ENCODE peak calls at places on chromosomes 2 and 18, in seven cellular contexts. P is HCT116, B is SK-N-SH, T is K562, A is GM12878, U is HepG2, Q is H1. V is an unnamed sample.

GRCh38 chr18:48791636-48792105 is 159.1 kb downstream of the SMAD7 start:
- DNase-seq in P (no peak), B (no peak), T (no peak), A (no peak), U (no peak), Q (no peak), V (no peak)

GRCh38 chr2:105327690-105328089 is 1.8 kb downstream of the TGFBRAP1 start:
- DNase-seq in P (no peak), B (no peak), T (no peak), A (no peak), U (no peak), Q (no peak), V (no peak)

GRCh38 chr2:218012306-218012705 is 9.5 kb upstream of the TNS1 start:
- DNase-seq in P (no peak), B (no peak), T (no peak), A (no peak), U (no peak), Q (no peak), V (no peak)

GRCh38 chr2:37619230-37619956 is 52.0 kb downstream of the CDC42EP3 start:
- DNase-seq in P (no peak), B (no peak), T (no peak), A (no peak), U (no peak), Q (no peak), V (no peak)

GRCh38 chr2:196435189-196435588 is 204.3 kb upstream of the CCDC150 start:
- DNase-seq in P (no peak), B (no peak), T (no peak), A (no peak), U (no peak), Q (no peak), V (no peak)

GRCh38 chr2:28610583-28611201 is 114.8 kb downstream of the PLB1 start:
- DNase-seq in P (peak), B (no peak), T (peak), A (no peak), U (peak), Q (no peak), V (no peak)

GRCh38 chr2:168024459-168024858 is 222.9 kb downstream of the STK39 start:
- DNase-seq in P (no peak), B (no peak), T (no peak), A (no peak), U (no peak), Q (no peak), V (no peak)

GRCh38 chr2:200397785-200398184 is 91.3 kb downstream of the SPATS2L start:
- DNase-seq in P (no peak), B (no peak), T (no peak), A (no peak), U (no peak), Q (no peak), V (no peak)

GRCh38 chr2:201500534-201500933 is 49.0 kb downstream of the STRADB start:
- DNase-seq in P (no peak), B (no peak), T (no peak), A (no peak), U (no peak), Q (no peak), V (no peak)

GRCh38 chr2:234884591-234884990 is 67.2 kb upstream of the SH3BP4 start:
- DNase-seq in P (no peak), B (no peak), T (no peak), A (no peak), U (no peak), Q (no peak), V (no peak)

GRCh38 chr2:170886391-170886790 is 42.7 kb upstream of the GORASP2 start:
- DNase-seq in P (no peak), B (no peak), T (no peak), A (no peak), U (no peak), Q (no peak), V (no peak)

GRCh38 chr2:234829074-234829455 is 122.8 kb upstream of the SH3BP4 start:
- DNase-seq in P (no peak), B (no peak), T (no peak), A (no peak), U (no peak), Q (no peak), V (no peak)

GRCh38 chr2:60565472-60565871 is 12.0 kb upstream of the BCL11A start:
- DNase-seq in P (peak), B (no peak), T (no peak), A (no peak), U (peak), Q (no peak), V (no peak)

GRCh38 chr18:28147674-28148171 is 29.2 kb downstream of the CDH2 start:
- DNase-seq in P (no peak), B (no peak), T (no peak), A (no peak), U (peak), Q (no peak), V (no peak)

GRCh38 chr18:46155652-46156051 is 51.5 kb downstream of the HAUS1 start:
- DNase-seq in P (no peak), B (no peak), T (no peak), A (no peak), U (no peak), Q (no peak), V (no peak)

GRCh38 chr2:233115121-233115520 is 55.0 kb downstream of the INPP5D start:
- DNase-seq in P (no peak), B (no peak), T (no peak), A (no peak), U (no peak), Q (no peak), V (no peak)

GRCh38 chr2:173607601-173608311 is 253.1 kb downstream of the CDCA7 start:
- DNase-seq in P (no peak), B (no peak), T (no peak), A (no peak), U (no peak), Q (no peak), V (no peak)

GRCh38 chr2:164068063-164068462 is 332.3 kb upstream of the FIGN start:
- DNase-seq in P (no peak), B (no peak), T (no peak), A (no peak), U (no peak), Q (no peak), V (no peak)

GRCh38 chr2:16189019-16189850 is 248.9 kb downstream of the MYCN start:
- DNase-seq in P (no peak), B (no peak), T (no peak), A (no peak), U (no peak), Q (no peak), V (no peak)

GRCh38 chr2:152473151-152473857 is 138.3 kb downstream of the FMNL2 start:
- DNase-seq in P (no peak), B (no peak), T (no peak), A (no peak), U (peak), Q (no peak), V (no peak)

GRCh38 chr2:238716171-238716570 is 131.7 kb upstream of the TWIST2 start:
- DNase-seq in P (no peak), B (no peak), T (no peak), A (no peak), U (no peak), Q (no peak), V (no peak)

GRCh38 chr18:23982154-23983071 is 32.1 kb upstream of the TTC39C start:
- DNase-seq in P (no peak), B (peak), T (no peak), A (no peak), U (no peak), Q (no peak), V (peak)

GRCh38 chr18:24509435-24509834 is 49.0 kb downstream of the HRH4 start:
- DNase-seq in P (no peak), B (no peak), T (no peak), A (no peak), U (no peak), Q (no peak), V (no peak)

GRCh38 chr2:192544371-192544955 is 349.7 kb upstream of the TMEFF2 start:
- DNase-seq in P (no peak), B (no peak), T (no peak), A (no peak), U (no peak), Q (no peak), V (no peak)

GRCh38 chr2:108128226-108128786 is 111.5 kb upstream of the SULT1C3 start:
- DNase-seq in P (no peak), B (no peak), T (no peak), A (no peak), U (no peak), Q (no peak), V (no peak)

GRCh38 chr2:150860301-150860700 is 372.8 kb upstream of the RND3 start:
- DNase-seq in P (no peak), B (no peak), T (no peak), A (no peak), U (no peak), Q (no peak), V (peak)

GRCh38 chr2:33552758-33553461 is 46.2 kb downstream of the FAM98A start:
- DNase-seq in P (no peak), B (no peak), T (no peak), A (no peak), U (peak), Q (no peak), V (no peak)

GRCh38 chr2:238686223-238686622 is 161.7 kb upstream of the TWIST2 start:
- DNase-seq in P (no peak), B (no peak), T (no peak), A (no peak), U (no peak), Q (no peak), V (no peak)

GRCh38 chr2:101516349-101516748 is 41.4 kb upstream of the RFX8 start:
- DNase-seq in P (no peak), B (no peak), T (no peak), A (no peak), U (no peak), Q (no peak), V (no peak)

GRCh38 chr2:101517753-101518152 is 42.8 kb upstream of the RFX8 start:
- DNase-seq in P (no peak), B (no peak), T (no peak), A (no peak), U (peak), Q (no peak), V (no peak)

GRCh38 chr2:101518470-101519172 is 43.7 kb upstream of the RFX8 start:
- DNase-seq in P (peak), B (peak), T (peak), A (no peak), U (peak), Q (no peak), V (peak)

GRCh38 chr2:101515512-101515911 is 40.6 kb upstream of the RFX8 start:
- DNase-seq in P (no peak), B (no peak), T (no peak), A (no peak), U (no peak), Q (no peak), V (no peak)

GRCh38 chr2:101516833-101517690 is 42.1 kb upstream of the RFX8 start:
- DNase-seq in P (peak), B (no peak), T (no peak), A (no peak), U (peak), Q (no peak), V (no peak)
- TF ChIP-seq JUND in P (peak), B (peak), T (no peak), A (no peak), U (no peak), Q (no peak), V (no peak)

GRCh38 chr2:219448099-219448775 is 13.6 kb downstream of the SPEG start:
- DNase-seq in P (no peak), B (no peak), T (no peak), A (no peak), U (no peak), Q (no peak), V (no peak)
- TF ChIP-seq JUND in P (no peak), B (no peak), T (no peak), A (no peak), U (no peak), Q (no peak), V (no peak)

DNA sequence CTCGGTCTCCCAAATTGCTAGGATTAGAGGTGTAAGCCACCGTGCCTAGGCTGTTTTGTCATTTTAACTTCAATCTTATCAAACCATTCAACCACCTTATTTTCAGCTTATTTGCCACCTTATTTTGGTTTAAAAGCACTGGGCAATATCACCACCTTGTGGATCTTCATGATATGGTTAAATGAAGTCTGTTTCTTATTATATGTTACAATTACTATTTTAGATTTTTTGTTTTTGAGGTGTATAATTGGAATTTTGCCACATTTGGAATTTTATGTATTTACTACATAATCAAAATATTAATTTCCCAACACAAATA is 43.8 kb upstream of the SCN9A start:
- DNase-seq in P (peak), B (no peak), T (peak), A (no peak), U (peak), Q (no peak), V (peak)
- TF ChIP-seq JUND in P (no peak), B (no peak), T (no peak), A (no peak), U (no peak), Q (no peak), V (no peak)

GRCh38 chr2:86398911-86399474 is 42.2 kb upstream of the KDM3A start:
- DNase-seq in P (no peak), B (no peak), T (no peak), A (no peak), U (no peak), Q (no peak), V (no peak)
- TF ChIP-seq JUND in P (no peak), B (no peak), T (peak), A (no peak), U (no peak), Q (no peak), V (no peak)

GRCh38 chr18:34942975-34943374 is 98.2 kb upstream of the MAPRE2 start:
- DNase-seq in P (no peak), B (no peak), T (no peak), A (no peak), U (peak), Q (no peak), V (peak)

GRCh38 chr18:34943587-34943986 is 97.6 kb upstream of the MAPRE2 start:
- DNase-seq in P (no peak), B (no peak), T (no peak), A (no peak), U (no peak), Q (no peak), V (no peak)

GRCh38 chr18:34951625-34952379 is 89.4 kb upstream of the MAPRE2 start:
- DNase-seq in P (no peak), B (no peak), T (no peak), A (no peak), U (no peak), Q (no peak), V (no peak)

GRCh38 chr18:34942276-34942675 is 98.9 kb upstream of the MAPRE2 start:
- DNase-seq in P (no peak), B (no peak), T (no peak), A (no peak), U (no peak), Q (no peak), V (no peak)

DNA sequence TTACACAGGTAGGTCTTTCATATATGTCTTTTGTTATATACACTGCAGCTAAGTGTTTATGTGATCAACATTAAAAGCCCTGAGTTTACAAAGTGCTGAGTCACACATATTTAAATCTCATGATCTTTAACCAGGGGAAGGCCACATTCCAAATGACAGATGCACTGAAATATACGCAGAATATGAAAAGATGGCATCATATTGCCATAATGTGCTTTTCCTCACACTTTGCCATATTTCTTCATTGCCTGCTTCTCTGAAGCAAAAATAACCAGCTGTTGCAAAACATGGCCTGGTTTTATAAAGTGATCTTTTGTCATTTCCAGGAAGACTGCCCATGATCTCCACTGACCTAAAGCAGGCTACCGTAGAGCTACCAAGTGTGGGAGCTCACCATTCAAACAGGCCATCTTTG is 93.5 kb upstream of the MAPRE2 start:
- DNase-seq in P (no peak), B (no peak), T (no peak), A (no peak), U (peak), Q (no peak), V (no peak)
- TF ChIP-seq JUND in P (no peak), B (no peak), T (no peak), A (no peak), U (no peak), Q (no peak), V (no peak)

GRCh38 chr18:9914584-9915290 is 921 bp downstream of the VAPA start:
- DNase-seq in P (peak), B (no peak), T (peak), A (no peak), U (peak), Q (no peak), V (no peak)
- TF ChIP-seq JUND in P (no peak), B (no peak), T (peak), A (no peak), U (no peak), Q (no peak), V (no peak)

DNA sequence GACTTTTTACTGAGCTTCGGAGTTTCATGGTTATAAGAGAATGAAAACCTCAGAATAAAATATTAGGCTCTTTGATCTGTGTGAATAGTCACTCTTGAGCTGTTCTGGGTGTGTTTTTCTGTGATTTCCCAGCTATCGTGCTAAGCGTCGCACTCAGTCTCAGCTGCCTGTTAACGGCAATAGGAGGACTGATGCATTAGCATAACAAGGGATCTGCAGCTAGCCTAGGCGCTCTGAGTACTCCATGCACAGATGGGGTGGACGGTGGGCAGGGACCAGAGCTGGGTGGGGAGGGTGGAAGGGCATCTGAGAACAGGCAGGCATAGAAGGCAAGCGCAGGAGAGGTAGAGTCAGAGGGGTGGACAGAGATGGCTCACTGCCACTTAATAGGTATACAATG is 12.4 kb upstream of the PTPN4 start:
- DNase-seq in P (no peak), B (no peak), T (no peak), A (no peak), U (no peak), Q (no peak), V (no peak)
- TF ChIP-seq JUND in P (no peak), B (no peak), T (no peak), A (no peak), U (no peak), Q (no peak), V (no peak)

V was measured in T47D.